ENCODE peak calls at places on chromosome 9, in five cellular contexts. R is ACHN, H is epithelial cell of esophagus, A is substantia nigra, W is heart left ventricle. X is an unnamed sample.

GRCh38 chr9:129506892-129507291 is 114.0 kb downstream of the C9orf50 start:
- DNase-seq in R (no peak), H (no peak), A (no peak), W (no peak), X (no peak)

GRCh38 chr9:6673326-6674025 is 27.9 kb upstream of the GLDC start:
- DNase-seq in R (no peak), H (no peak), A (no peak), W (no peak), X (no peak)

GRCh38 chr9:136952876-136953770 is 1.1 kb downstream of the LCN12 start:
- DNase-seq in R (no peak), H (no peak), A (no peak), W (no peak), X (no peak)

GRCh38 chr9:79384091-79384490 is 187.7 kb upstream of the TLE4 start:
- DNase-seq in R (no peak), H (no peak), A (no peak), W (no peak), X (no peak)

GRCh38 chr9:89274838-89275237 is 36.2 kb upstream of the CKS2 start:
- DNase-seq in R (no peak), H (peak), A (no peak), W (no peak), X (peak)

GRCh38 chr9:97895695-97896332 is 26.5 kb downstream of the TRMO start:
- DNase-seq in R (peak), H (peak), A (no peak), W (no peak), X (peak)

GRCh38 chr9:25990376-25990775 is 312.1 kb upstream of the TUSC1 start:
- DNase-seq in R (no peak), H (no peak), A (no peak), W (no peak), X (no peak)

GRCh38 chr9:92961627-92962302 is 14.4 kb downstream of the FGD3 start:
- DNase-seq in R (no peak), H (no peak), A (no peak), W (no peak), X (no peak)

GRCh38 chr9:112093147-112093874 is 81.8 kb downstream of the SUSD1 start:
- DNase-seq in R (no peak), H (no peak), A (no peak), W (no peak), X (no peak)

GRCh38 chr9:80842383-80842782 is 847.0 kb downstream of the TLE1 start:
- DNase-seq in R (no peak), H (peak), A (no peak), W (no peak), X (peak)

GRCh38 chr9:15192856-15193255 is 114.2 kb downstream of the TTC39B start:
- DNase-seq in R (no peak), H (no peak), A (no peak), W (no peak), X (no peak)

GRCh38 chr9:120946259-120946658 is 19.7 kb upstream of the TRAF1 start:
- DNase-seq in R (no peak), H (peak), A (no peak), W (no peak), X (peak)

GRCh38 chr9:136744747-136745146 is 2.0 kb upstream of the LCN10 start:
- DNase-seq in R (no peak), H (no peak), A (no peak), W (no peak), X (no peak)

GRCh38 chr9:137149942-137150484 is 11.1 kb downstream of the GRIN1 start:
- DNase-seq in R (no peak), H (no peak), A (no peak), W (no peak), X (no peak)

GRCh38 chr9:35002623-35003022 is 13.1 kb downstream of the DNAJB5 start:
- DNase-seq in R (no peak), H (no peak), A (no peak), W (no peak), X (no peak)

GRCh38 chr9:135887585-135888050 is 19.7 kb downstream of the CAMSAP1 start:
- DNase-seq in R (no peak), H (no peak), A (no peak), W (no peak), X (no peak)

GRCh38 chr9:78918976-78919375 is 622.1 kb downstream of the PSAT1 start:
- DNase-seq in R (no peak), H (no peak), A (no peak), W (no peak), X (no peak)

GRCh38 chr9:135419106-135419505 is 60.5 kb upstream of the PPP1R26 start:
- DNase-seq in R (no peak), H (no peak), A (no peak), W (no peak), X (no peak)

GRCh38 chr9:130962418-130963316 is 23.6 kb upstream of the FIBCD1 start:
- DNase-seq in R (peak), H (peak), A (no peak), W (no peak), X (peak)

GRCh38 chr9:134781895-134782294 is 98.7 kb upstream of the FCN2 start:
- DNase-seq in R (no peak), H (no peak), A (no peak), W (no peak), X (no peak)

GRCh38 chr9:104863180-104863883 is 64.6 kb downstream of the ABCA1 start:
- DNase-seq in R (peak), H (peak), A (no peak), W (peak), X (peak)

GRCh38 chr9:131304676-131305366 is 15.3 kb downstream of the PLPP7 start:
- DNase-seq in R (no peak), H (peak), A (no peak), W (no peak), X (peak)

GRCh38 chr9:125119643-125120286 is 23.6 kb downstream of the SCAI start:
- DNase-seq in R (no peak), H (no peak), A (no peak), W (no peak), X (no peak)

GRCh38 chr9:121773954-121774714 is 122.7 kb downstream of the DAB2IP start:
- DNase-seq in R (no peak), H (no peak), A (no peak), W (peak), X (no peak)

GRCh38 chr9:68619056-68619455 is 78.4 kb upstream of the TMEM252 start:
- DNase-seq in R (no peak), H (no peak), A (no peak), W (no peak), X (no peak)

GRCh38 chr9:15144567-15145174 is 162.3 kb downstream of the TTC39B start:
- DNase-seq in R (no peak), H (peak), A (no peak), W (no peak), X (peak)

GRCh38 chr9:80500300-80500699 is 928.5 kb downstream of the TLE4 start:
- DNase-seq in R (no peak), H (no peak), A (no peak), W (no peak), X (no peak)

GRCh38 chr9:94746541-94747505 is 20.3 kb downstream of the AOPEP start:
- DNase-seq in R (no peak), H (no peak), A (no peak), W (no peak), X (no peak)

X was measured in bronchial epithelial cell.